ENCODE peak calls at places on chromosomes 13 and 19, in four cellular contexts. One of them, this sample, is unnamed.

GRCh38 chr13:99034333-99035085 is 56.6 kb upstream of the DOCK9 start:
- DNase-seq in amniotic epithelial cell: no peak
- DNase-seq in activated naive CD4-positive, alpha-beta T cell treated with anti-CD3 and anti-CD28 coated beads for 36 hours: no peak
- DNase-seq in hippocampal formation: no peak
- DNase-seq in this sample: peak

GRCh38 chr13:39779337-39780270 is 124.1 kb downstream of the COG6 start:
- DNase-seq in activated naive CD4-positive, alpha-beta T cell treated with anti-CD3 and anti-CD28 coated beads for 36 hours: peak
- DNase-seq in hippocampal formation: no peak
- DNase-seq in amniotic epithelial cell: peak
- DNase-seq in this sample: peak

GRCh38 chr13:65926750-65927171 is 1303.4 kb downstream of the PCDH9 start:
- DNase-seq in amniotic epithelial cell: peak
- DNase-seq in hippocampal formation: no peak
- DNase-seq in activated naive CD4-positive, alpha-beta T cell treated with anti-CD3 and anti-CD28 coated beads for 36 hours: no peak
- DNase-seq in this sample: peak

GRCh38 chr19:1255186-1256161 is 7.1 kb downstream of the MIDN start:
- DNase-seq in hippocampal formation: peak
- DNase-seq in amniotic epithelial cell: no peak
- DNase-seq in activated naive CD4-positive, alpha-beta T cell treated with anti-CD3 and anti-CD28 coated beads for 36 hours: no peak
- DNase-seq in this sample: no peak

GRCh38 chr13:20197361-20197834 is 4.7 kb upstream of the GJB2 start:
- DNase-seq in hippocampal formation: no peak
- DNase-seq in activated naive CD4-positive, alpha-beta T cell treated with anti-CD3 and anti-CD28 coated beads for 36 hours: peak
- DNase-seq in amniotic epithelial cell: peak
- DNase-seq in this sample: peak

GRCh38 chr19:1041835-1042685 is 2.2 kb downstream of the ABCA7 start:
- DNase-seq in activated naive CD4-positive, alpha-beta T cell treated with anti-CD3 and anti-CD28 coated beads for 36 hours: no peak
- DNase-seq in hippocampal formation: no peak
- DNase-seq in amniotic epithelial cell: no peak
- DNase-seq in this sample: no peak

GRCh38 chr19:8445488-8446001 is 770 bp downstream of the HNRNPM start:
- DNase-seq in amniotic epithelial cell: peak
- DNase-seq in hippocampal formation: no peak
- DNase-seq in activated naive CD4-positive, alpha-beta T cell treated with anti-CD3 and anti-CD28 coated beads for 36 hours: peak
- DNase-seq in this sample: peak

GRCh38 chr13:113883921-113884804 is 20.3 kb upstream of the GAS6 start:
- DNase-seq in activated naive CD4-positive, alpha-beta T cell treated with anti-CD3 and anti-CD28 coated beads for 36 hours: no peak
- DNase-seq in amniotic epithelial cell: no peak
- DNase-seq in hippocampal formation: no peak
- DNase-seq in this sample: no peak

GRCh38 chr19:48354332-48354992 is 9.3 kb downstream of the TMEM143 start:
- DNase-seq in amniotic epithelial cell: no peak
- DNase-seq in hippocampal formation: no peak
- DNase-seq in activated naive CD4-positive, alpha-beta T cell treated with anti-CD3 and anti-CD28 coated beads for 36 hours: no peak
- DNase-seq in this sample: peak

GRCh38 chr13:99425485-99426341 is 75.6 kb upstream of the TM9SF2 start:
- DNase-seq in activated naive CD4-positive, alpha-beta T cell treated with anti-CD3 and anti-CD28 coated beads for 36 hours: peak
- DNase-seq in hippocampal formation: no peak
- DNase-seq in amniotic epithelial cell: no peak
- DNase-seq in this sample: no peak

GRCh38 chr13:59771272-59771671 is 392.5 kb downstream of the DIAPH3 start:
- DNase-seq in amniotic epithelial cell: peak
- DNase-seq in activated naive CD4-positive, alpha-beta T cell treated with anti-CD3 and anti-CD28 coated beads for 36 hours: no peak
- DNase-seq in hippocampal formation: no peak
- DNase-seq in this sample: no peak

GRCh38 chr19:13154911-13155471 is 4.8 kb downstream of the IER2 start:
- DNase-seq in hippocampal formation: no peak
- DNase-seq in amniotic epithelial cell: peak
- DNase-seq in activated naive CD4-positive, alpha-beta T cell treated with anti-CD3 and anti-CD28 coated beads for 36 hours: peak
- DNase-seq in this sample: peak

GRCh38 chr13:30679483-30680330 is 55.6 kb upstream of the ALOX5AP start:
- DNase-seq in amniotic epithelial cell: peak
- DNase-seq in activated naive CD4-positive, alpha-beta T cell treated with anti-CD3 and anti-CD28 coated beads for 36 hours: peak
- DNase-seq in hippocampal formation: no peak
- DNase-seq in this sample: peak

GRCh38 chr13:75963318-75963717 is 327.2 kb downstream of the LMO7 start:
- DNase-seq in amniotic epithelial cell: peak
- DNase-seq in hippocampal formation: no peak
- DNase-seq in activated naive CD4-positive, alpha-beta T cell treated with anti-CD3 and anti-CD28 coated beads for 36 hours: no peak
- DNase-seq in this sample: no peak

GRCh38 chr19:8238251-8238650 is 29.1 kb downstream of the CERS4 start:
- DNase-seq in amniotic epithelial cell: no peak
- DNase-seq in activated naive CD4-positive, alpha-beta T cell treated with anti-CD3 and anti-CD28 coated beads for 36 hours: no peak
- DNase-seq in hippocampal formation: no peak
- DNase-seq in this sample: no peak

GRCh38 chr13:66794340-66795031 is 435.6 kb downstream of the PCDH9 start:
- DNase-seq in hippocampal formation: no peak
- DNase-seq in activated naive CD4-positive, alpha-beta T cell treated with anti-CD3 and anti-CD28 coated beads for 36 hours: no peak
- DNase-seq in amniotic epithelial cell: no peak
- DNase-seq in this sample: no peak

GRCh38 chr19:55231391-55232283 is 3.1 kb upstream of the TMEM86B start:
- DNase-seq in activated naive CD4-positive, alpha-beta T cell treated with anti-CD3 and anti-CD28 coated beads for 36 hours: no peak
- DNase-seq in hippocampal formation: no peak
- DNase-seq in amniotic epithelial cell: no peak
- DNase-seq in this sample: no peak

GRCh38 chr13:71067164-71067815 is 799.7 kb downstream of the DACH1 start:
- DNase-seq in amniotic epithelial cell: no peak
- DNase-seq in hippocampal formation: no peak
- DNase-seq in activated naive CD4-positive, alpha-beta T cell treated with anti-CD3 and anti-CD28 coated beads for 36 hours: no peak
- DNase-seq in this sample: no peak

GRCh38 chr19:31500921-31501320 is 151.7 kb upstream of the TSHZ3 start:
- DNase-seq in amniotic epithelial cell: no peak
- DNase-seq in activated naive CD4-positive, alpha-beta T cell treated with anti-CD3 and anti-CD28 coated beads for 36 hours: no peak
- DNase-seq in hippocampal formation: no peak
- DNase-seq in this sample: no peak

GRCh38 chr19:40464059-40465024 is 1.2 kb downstream of the BLVRB start:
- DNase-seq in hippocampal formation: peak
- DNase-seq in amniotic epithelial cell: peak
- DNase-seq in activated naive CD4-positive, alpha-beta T cell treated with anti-CD3 and anti-CD28 coated beads for 36 hours: peak
- DNase-seq in this sample: peak

GRCh38 chr13:66218583-66218982 is 1011.6 kb downstream of the PCDH9 start:
- DNase-seq in hippocampal formation: no peak
- DNase-seq in amniotic epithelial cell: no peak
- DNase-seq in activated naive CD4-positive, alpha-beta T cell treated with anti-CD3 and anti-CD28 coated beads for 36 hours: no peak
- DNase-seq in this sample: no peak

GRCh38 chr13:73870970-73871935 is 263.0 kb downstream of the KLF12 start:
- DNase-seq in activated naive CD4-positive, alpha-beta T cell treated with anti-CD3 and anti-CD28 coated beads for 36 hours: peak
- DNase-seq in amniotic epithelial cell: peak
- DNase-seq in hippocampal formation: no peak
- DNase-seq in this sample: peak

GRCh38 chr13:109985871-109986270 is 199.5 kb upstream of the IRS2 start:
- DNase-seq in hippocampal formation: no peak
- DNase-seq in amniotic epithelial cell: no peak
- DNase-seq in activated naive CD4-positive, alpha-beta T cell treated with anti-CD3 and anti-CD28 coated beads for 36 hours: no peak
- DNase-seq in this sample: peak

GRCh38 chr19:3061214-3062161 is 807 bp downstream of the TLE5 start:
- DNase-seq in amniotic epithelial cell: no peak
- DNase-seq in hippocampal formation: peak
- DNase-seq in activated naive CD4-positive, alpha-beta T cell treated with anti-CD3 and anti-CD28 coated beads for 36 hours: peak
- DNase-seq in this sample: peak

GRCh38 chr13:42114912-42115311 is 66.5 kb downstream of the DGKH start:
- DNase-seq in activated naive CD4-positive, alpha-beta T cell treated with anti-CD3 and anti-CD28 coated beads for 36 hours: no peak
- DNase-seq in hippocampal formation: no peak
- DNase-seq in amniotic epithelial cell: no peak
- DNase-seq in this sample: no peak

GRCh38 chr13:20713014-20713376 is 9.5 kb downstream of the IL17D start:
- DNase-seq in activated naive CD4-positive, alpha-beta T cell treated with anti-CD3 and anti-CD28 coated beads for 36 hours: no peak
- DNase-seq in amniotic epithelial cell: no peak
- DNase-seq in hippocampal formation: no peak
- DNase-seq in this sample: no peak

GRCh38 chr13:114099191-114099590 is 33.2 kb downstream of the RASA3 start:
- DNase-seq in activated naive CD4-positive, alpha-beta T cell treated with anti-CD3 and anti-CD28 coated beads for 36 hours: no peak
- DNase-seq in hippocampal formation: no peak
- DNase-seq in amniotic epithelial cell: peak
- DNase-seq in this sample: peak

GRCh38 chr13:107351305-107351704 is 783.4 kb upstream of the ARGLU1 start:
- DNase-seq in hippocampal formation: no peak
- DNase-seq in amniotic epithelial cell: peak
- DNase-seq in activated naive CD4-positive, alpha-beta T cell treated with anti-CD3 and anti-CD28 coated beads for 36 hours: no peak
- DNase-seq in this sample: no peak

GRCh38 chr13:26029581-26030136 is 22.2 kb downstream of the SHISA2 start:
- DNase-seq in amniotic epithelial cell: no peak
- DNase-seq in activated naive CD4-positive, alpha-beta T cell treated with anti-CD3 and anti-CD28 coated beads for 36 hours: no peak
- DNase-seq in hippocampal formation: no peak
- DNase-seq in this sample: no peak

GRCh38 chr19:18425515-18426415 is 6.6 kb downstream of the SSBP4 start:
- DNase-seq in hippocampal formation: no peak
- DNase-seq in amniotic epithelial cell: peak
- DNase-seq in activated naive CD4-positive, alpha-beta T cell treated with anti-CD3 and anti-CD28 coated beads for 36 hours: no peak
- DNase-seq in this sample: no peak

GRCh38 chr19:51761696-51762095 is 716 bp downstream of the FPR2 start:
- DNase-seq in activated naive CD4-positive, alpha-beta T cell treated with anti-CD3 and anti-CD28 coated beads for 36 hours: no peak
- DNase-seq in hippocampal formation: no peak
- DNase-seq in amniotic epithelial cell: no peak
- DNase-seq in this sample: no peak

GRCh38 chr19:14363203-14364097 is 17.8 kb upstream of the ADGRE5 start:
- DNase-seq in amniotic epithelial cell: peak
- DNase-seq in activated naive CD4-positive, alpha-beta T cell treated with anti-CD3 and anti-CD28 coated beads for 36 hours: peak
- DNase-seq in hippocampal formation: no peak
- DNase-seq in this sample: peak

GRCh38 chr13:41645313-41645712 is 188.0 kb downstream of the RGCC start:
- DNase-seq in amniotic epithelial cell: peak
- DNase-seq in hippocampal formation: no peak
- DNase-seq in activated naive CD4-positive, alpha-beta T cell treated with anti-CD3 and anti-CD28 coated beads for 36 hours: no peak
- DNase-seq in this sample: peak

GRCh38 chr13:30906411-30906990 is 430 bp downstream of the MEDAG start:
- DNase-seq in activated naive CD4-positive, alpha-beta T cell treated with anti-CD3 and anti-CD28 coated beads for 36 hours: no peak
- DNase-seq in amniotic epithelial cell: no peak
- DNase-seq in hippocampal formation: no peak
- DNase-seq in this sample: no peak

GRCh38 chr13:40613192-40613818 is 53.1 kb downstream of the FOXO1 start:
- DNase-seq in hippocampal formation: no peak
- DNase-seq in activated naive CD4-positive, alpha-beta T cell treated with anti-CD3 and anti-CD28 coated beads for 36 hours: peak
- DNase-seq in amniotic epithelial cell: no peak
- DNase-seq in this sample: peak

This sample was measured in kidney tubule cell.